ENCODE peak calls at places on chromosomes 1 and 21, in six cellular contexts. O is adrenal gland, B is tibial artery, X is GM23338, S is Peyer's patch, U is MM.1S. T is an unnamed sample.

GRCh38 chr1:177517556-177517955 is 346.8 kb downstream of the BRINP2 start:
- DNase-seq in O (no peak), B (no peak), X (no peak), S (no peak), U (no peak), T (peak; percentile 12)

GRCh38 chr1:40710581-40711315 is 19.2 kb downstream of the NFYC start:
- DNase-seq in O (no peak), B (no peak), X (peak; percentile 43), S (no peak), U (no peak), T (peak; percentile 31)

GRCh38 chr1:44546403-44547053 is 127.8 kb downstream of the TMEM53 start:
- DNase-seq in O (no peak), B (no peak), X (peak; percentile 45), S (no peak), U (no peak), T (no peak)

GRCh38 chr1:85276290-85277026 is at the start of gene BCL10:
- DNase-seq in O (peak; percentile 97), B (peak; percentile 98), X (peak; percentile 99), S (peak; percentile 99), U (peak; percentile 98), T (peak; percentile 99)

GRCh38 chr1:62247391-62248168 is 52.9 kb downstream of the L1TD1 start:
- DNase-seq in O (no peak), B (no peak), X (peak; percentile 66), S (no peak), U (no peak), T (no peak)

GRCh38 chr1:86868477-86868876 is 45.4 kb downstream of the SELENOF start:
- DNase-seq in O (no peak), B (no peak), X (no peak), S (no peak), U (no peak), T (peak; percentile 12)

GRCh38 chr21:17196619-17197018 is 316.2 kb upstream of the CXADR start:
- DNase-seq in O (no peak), B (no peak), X (no peak), S (no peak), U (no peak), T (no peak)

GRCh38 chr1:115237023-115237422 is 101.0 kb downstream of the NGF start:
- DNase-seq in O (no peak), B (no peak), X (no peak), S (no peak), U (no peak), T (no peak)

GRCh38 chr21:18114735-18115134 is 129.9 kb upstream of the CHODL start:
- DNase-seq in O (no peak), B (no peak), X (no peak), S (no peak), U (no peak), T (no peak)

GRCh38 chr1:171868217-171868616 is 26.9 kb downstream of the DNM3 start:
- DNase-seq in O (peak; percentile 73), B (no peak), X (no peak), S (no peak), U (no peak), T (peak; percentile 24)

GRCh38 chr1:18874600-18874999 is 15.1 kb upstream of the TAS1R2 start:
- DNase-seq in O (no peak), B (no peak), X (no peak), S (peak; percentile 73), U (no peak), T (no peak)

GRCh38 chr1:33302325-33302724 is 18.6 kb downstream of the A3GALT2 start:
- DNase-seq in O (no peak), B (no peak), X (no peak), S (no peak), U (no peak), T (no peak)

GRCh38 chr1:185077374-185077773 is 32.0 kb downstream of the RNF2 start:
- DNase-seq in O (no peak), B (no peak), X (no peak), S (no peak), U (no peak), T (no peak)

GRCh38 chr1:114757455-114758250 is at the start of gene CSDE1:
- DNase-seq in O (peak; percentile 98), B (peak; percentile 97), X (peak; percentile 99), S (peak; percentile 97), U (peak; percentile 96), T (peak; percentile 100)

GRCh38 chr1:27528701-27529637 is 39.0 kb upstream of the WASF2 start:
- DNase-seq in O (peak; percentile 89), B (peak; percentile 89), X (peak; percentile 52), S (no peak), U (no peak), T (peak; percentile 54)

GRCh38 chr1:18149113-18149641 is 41.6 kb downstream of the IGSF21 start:
- DNase-seq in O (no peak), B (no peak), X (peak; percentile 51), S (no peak), U (no peak), T (no peak)

GRCh38 chr1:234607091-234608025 is 2.6 kb downstream of the IRF2BP2 start:
- DNase-seq in O (peak; percentile 57), B (no peak), X (peak; percentile 48), S (peak; percentile 69), U (peak; percentile 69), T (peak; percentile 53)

GRCh38 chr1:212147581-212148033 is 112.1 kb downstream of the DTL start:
- DNase-seq in O (no peak), B (no peak), X (no peak), S (no peak), U (no peak), T (no peak)

GRCh38 chr1:246624091-246624490 is 57.8 kb downstream of the CNST start:
- DNase-seq in O (no peak), B (no peak), X (no peak), S (no peak), U (no peak), T (no peak)

GRCh38 chr1:54275349-54275748 is 75.4 kb downstream of the MRPL37 start:
- DNase-seq in O (peak; percentile 94), B (peak; percentile 86), X (no peak), S (no peak), U (no peak), T (peak; percentile 18)

GRCh38 chr1:9473032-9473792 is 66.1 kb upstream of the SLC25A33 start:
- DNase-seq in O (peak; percentile 89), B (peak; percentile 91), X (no peak), S (peak; percentile 71), U (no peak), T (peak; percentile 95)

GRCh38 chr21:14587266-14587665 is 41.2 kb upstream of the SAMSN1 start:
- DNase-seq in O (no peak), B (no peak), X (no peak), S (no peak), U (no peak), T (no peak)

GRCh38 chr21:46183910-46184624 is at the start of gene SPATC1L:
- DNase-seq in O (peak; percentile 83), B (no peak), X (peak; percentile 76), S (peak; percentile 45), U (peak; percentile 73), T (peak; percentile 82)
- H3K4me3 ChIP-seq in O (peak within 1 kb of the TSS; percentile 60), B (peak within 1 kb of the TSS; percentile 37), X (peak within 1 kb of the TSS; percentile 98), S (peak within 1 kb of the TSS; percentile 36), U (peak within 1 kb of the TSS; percentile 97), T (peak within 1 kb of the TSS; percentile 98)

DNA sequence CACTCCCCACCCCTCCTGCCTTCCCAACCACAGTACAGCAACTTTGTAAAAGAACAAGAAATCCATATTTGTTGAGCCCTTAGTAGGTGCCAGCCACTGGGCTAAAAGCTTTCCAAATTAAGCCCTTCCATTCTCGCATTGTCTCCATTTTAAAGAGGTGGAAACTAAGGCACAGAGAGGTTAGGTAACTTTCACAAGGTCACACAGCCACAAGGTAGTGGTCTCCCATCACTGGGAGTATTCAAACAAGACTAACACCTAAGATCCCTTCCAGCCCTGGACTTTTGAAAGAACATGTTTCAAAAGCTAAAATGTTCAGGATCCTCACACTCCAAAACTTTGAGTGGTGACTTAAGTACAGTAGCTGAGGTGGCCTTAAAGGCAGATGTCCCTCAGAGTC is 3.2 kb downstream of the SDC3 start:
- DNase-seq in O (no peak), B (no peak), X (no peak), S (no peak), U (no peak), T (no peak)
- H3K4me1 ChIP-seq in O (peaks cover 69% of the 10 kb centered on the region), B (peaks cover 71% of the 10 kb centered on the region), X (peaks cover 43% of the 10 kb centered on the region), S (peaks cover 53% of the 10 kb centered on the region), U (no peaks in the 10 kb centered on the region), T (peaks cover 20% of the 10 kb centered on the region)

GRCh38 chr1:29500041-29500440 is 263.7 kb downstream of the PTPRU start:
- DNase-seq in O (no peak), B (no peak), X (no peak), S (no peak), U (no peak), T (no peak)
- H3K27me3 ChIP-seq in O (no peaks in the 10 kb centered on the region), B (peaks cover 41% of the 10 kb centered on the region), X (no peaks in the 10 kb centered on the region), S (no peaks in the 10 kb centered on the region), U (peaks cover 93% of the 10 kb centered on the region), T (peaks cover 5% of the 10 kb centered on the region)

DNA sequence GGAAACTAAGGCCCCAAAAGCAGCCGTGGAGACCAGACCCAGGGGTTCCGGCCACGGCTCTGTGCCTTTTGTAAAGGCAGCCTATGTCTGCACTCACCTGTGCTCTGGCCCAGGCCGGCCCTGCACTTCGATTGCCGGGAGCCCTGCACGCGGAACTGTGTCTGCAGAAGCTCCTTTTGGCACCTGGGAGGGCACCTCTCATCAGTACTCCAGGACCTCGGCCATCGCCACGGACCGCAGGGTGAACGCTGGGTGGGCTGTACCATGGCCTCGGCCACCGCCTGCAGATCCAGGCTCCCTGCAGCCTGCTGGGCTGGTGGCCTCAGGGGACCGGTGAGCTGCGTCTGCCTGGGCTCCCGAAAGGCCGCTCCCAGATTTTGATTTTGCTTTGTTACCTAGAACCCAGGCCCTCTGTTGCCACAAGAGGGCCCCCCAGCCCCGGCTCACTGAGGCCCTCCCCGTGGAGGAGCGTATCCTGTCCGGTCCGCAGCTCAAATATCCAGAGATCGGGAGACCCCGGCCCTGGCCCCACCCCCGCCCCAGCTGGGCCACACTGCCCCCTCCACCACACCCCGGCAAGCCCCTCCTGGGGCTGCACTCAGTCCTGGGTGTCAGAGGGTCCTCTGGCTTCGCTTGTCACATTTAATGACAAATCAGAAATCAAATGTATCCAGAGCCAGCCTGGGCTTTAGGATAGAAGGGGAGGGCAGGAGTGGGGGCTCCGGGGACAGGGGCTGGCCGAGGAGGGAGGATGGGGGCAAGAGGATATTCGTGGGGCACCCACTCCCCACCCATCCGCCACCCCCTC is 60.2 kb upstream of the PDE9A start:
- DNase-seq in O (peak; percentile 61), B (peak; percentile 38), X (peak; percentile 94), S (peak; percentile 86), U (peak; percentile 66), T (peak; percentile 85)
- H3K4me3 ChIP-seq in O (peak overlapping the region; percentile 26), B (no peak overlapping the region), X (peak overlapping the region; percentile 41), S (peak overlapping the region; percentile 16), U (peak overlapping the region; percentile 22), T (no peak overlapping the region)

GRCh38 chr1:2095981-2096736 is 45.9 kb downstream of the PRKCZ start:
- DNase-seq in O (no peak), B (no peak), X (no peak), S (no peak), U (no peak), T (no peak)
- H3K4me1 ChIP-seq in O (no peaks in the 10 kb centered on the region), B (no peaks in the 10 kb centered on the region), X (peaks cover 4% of the 10 kb centered on the region), S (peaks cover 15% of the 10 kb centered on the region), U (no peaks in the 10 kb centered on the region), T (no peaks in the 10 kb centered on the region)

GRCh38 chr1:205376739-205377138 is 20.0 kb upstream of the KLHDC8A start:
- DNase-seq in O (no peak), B (no peak), X (no peak), S (no peak), U (no peak), T (no peak)
- H3K27me3 ChIP-seq in O (no peaks in the 10 kb centered on the region), B (peaks cover 2% of the 10 kb centered on the region), X (no peaks in the 10 kb centered on the region), S (no peaks in the 10 kb centered on the region), U (no peaks in the 10 kb centered on the region), T (peaks cover 24% of the 10 kb centered on the region)